ENCODE peak calls at places on chromosome 21, in five cellular contexts. P is GM12864, Q is foreskin fibroblast, S is fibroblast of pulmonary artery, Y is neural crest cell. A is an unnamed sample.

GRCh38 chr21:34737115-34737514 is 68.3 kb downstream of the CLIC6 start:
- DNase-seq in P (no peak), Q (no peak), S (no peak), Y (no peak), A (no peak)

GRCh38 chr21:30326390-30326789 is 6.3 kb upstream of the KRTAP26-1 start:
- DNase-seq in P (no peak), Q (no peak), S (no peak), Y (no peak), A (no peak)

GRCh38 chr21:41427556-41427955 is 1.5 kb downstream of the MX1 start:
- DNase-seq in P (no peak), Q (no peak), S (no peak), Y (no peak), A (no peak)

GRCh38 chr21:36477001-36477400 is 2.9 kb downstream of the CLDN14 start:
- DNase-seq in P (no peak), Q (no peak), S (no peak), Y (no peak), A (no peak)

GRCh38 chr21:45434645-45435217 is 29.8 kb downstream of the COL18A1 start:
- DNase-seq in P (no peak), Q (no peak), S (no peak), Y (no peak), A (no peak)

GRCh38 chr21:44801468-44802395 is at the start of gene UBE2G2:
- DNase-seq in P (peak), Q (peak), S (peak), Y (peak), A (peak)

GRCh38 chr21:43916076-43916475 is 51.1 kb downstream of the AGPAT3 start:
- DNase-seq in P (no peak), Q (no peak), S (no peak), Y (no peak), A (no peak)

GRCh38 chr21:46153259-46154154 is 1.9 kb downstream of the FTCD start:
- DNase-seq in P (no peak), Q (peak), S (peak), Y (peak), A (peak)

GRCh38 chr21:44802396-44803153 is 955 bp upstream of the UBE2G2 start:
- DNase-seq in P (no peak), Q (no peak), S (no peak), Y (no peak), A (peak)

GRCh38 chr21:25507522-25507921 is 99.8 kb downstream of the MRPL39 start:
- DNase-seq in P (no peak), Q (peak), S (no peak), Y (no peak), A (peak)

GRCh38 chr21:31457675-31458074 is 113.6 kb upstream of the TIAM1 start:
- DNase-seq in P (no peak), Q (no peak), S (no peak), Y (no peak), A (no peak)

GRCh38 chr21:16492892-16493291 is 763.1 kb downstream of the USP25 start:
- DNase-seq in P (no peak), Q (no peak), S (no peak), Y (no peak), A (peak)

GRCh38 chr21:45093064-45093532 is 18.7 kb downstream of the ADARB1 start:
- DNase-seq in P (no peak), Q (no peak), S (no peak), Y (no peak), A (no peak)

GRCh38 chr21:45471229-45472052 is 66.5 kb downstream of the COL18A1 start:
- DNase-seq in P (no peak), Q (peak), S (peak), Y (no peak), A (peak)

GRCh38 chr21:45104560-45104959 is 30.2 kb downstream of the ADARB1 start:
- DNase-seq in P (no peak), Q (no peak), S (peak), Y (no peak), A (no peak)

GRCh38 chr21:42539342-42539741 is 25.7 kb downstream of the SLC37A1 start:
- DNase-seq in P (no peak), Q (no peak), S (no peak), Y (no peak), A (no peak)

GRCh38 chr21:36005018-36005417 is 55.3 kb downstream of the SETD4 start:
- DNase-seq in P (no peak), Q (no peak), S (no peak), Y (no peak), A (peak)

GRCh38 chr21:39799178-39799577 is 54.2 kb downstream of the IGSF5 start:
- DNase-seq in P (no peak), Q (no peak), S (no peak), Y (no peak), A (no peak)

GRCh38 chr21:39559511-39559910 is 53.2 kb upstream of the B3GALT5 start:
- DNase-seq in P (no peak), Q (no peak), S (no peak), Y (no peak), A (no peak)

GRCh38 chr21:42120056-42120903 is 49.2 kb downstream of the UMODL1 start:
- DNase-seq in P (peak), Q (no peak), S (no peak), Y (no peak), A (no peak)